ENCODE peak calls at places on chromosomes 7 and 10, in nine cellular contexts. B is SK-N-DZ, J is SJSA1, Q is NCI-H1417, A is NCI-H2081, I is NCI-H187, C is A172, U is OCI-LY7, E is HEK293T. Y is an unnamed sample.

GRCh38 chr10:118835682-118836326 is 81.0 kb upstream of the CACUL1 start:
- DNase-seq in B (no peak), J (no peak), Q (no peak), A (peak), I (no peak), C (peak), U (no peak), E (no peak), Y (no peak)

GRCh38 chr7:151429555-151430331 is 10.2 kb downstream of the CRYGN start:
- DNase-seq in B (no peak), J (no peak), Q (peak), A (peak), I (no peak), C (peak), U (peak), E (no peak), Y (peak)

GRCh38 chr7:123974326-123974908 is 49.4 kb downstream of the SPAM1 start:
- DNase-seq in B (no peak), J (no peak), Q (no peak), A (no peak), I (no peak), C (no peak), U (no peak), E (no peak), Y (no peak)

GRCh38 chr7:33733865-33734650 is 171.3 kb upstream of the BMPER start:
- DNase-seq in B (no peak), J (no peak), Q (peak), A (no peak), I (peak), C (no peak), U (no peak), E (peak), Y (no peak)

GRCh38 chr7:139936760-139937310 is 107.8 kb downstream of the TBXAS1 start:
- DNase-seq in B (no peak), J (no peak), Q (no peak), A (no peak), I (no peak), C (peak), U (no peak), E (no peak), Y (peak)

GRCh38 chr10:77386833-77387232 is 250.8 kb downstream of the KCNMA1 start:
- DNase-seq in B (no peak), J (peak), Q (no peak), A (no peak), I (no peak), C (peak), U (no peak), E (no peak), Y (peak)

GRCh38 chr7:30313348-30313747 is 29.0 kb downstream of the ZNRF2 start:
- DNase-seq in B (no peak), J (no peak), Q (no peak), A (no peak), I (no peak), C (no peak), U (no peak), E (no peak), Y (no peak)

GRCh38 chr10:122298598-122299301 is 27.7 kb downstream of the BTBD16 start:
- DNase-seq in B (peak), J (no peak), Q (peak), A (peak), I (peak), C (peak), U (peak), E (peak), Y (peak)

GRCh38 chr10:24793648-24794379 is 70.1 kb upstream of the ARHGAP21 start:
- DNase-seq in B (no peak), J (no peak), Q (no peak), A (no peak), I (no peak), C (peak), U (no peak), E (no peak), Y (no peak)

GRCh38 chr7:17406756-17407155 is 108.3 kb downstream of the AHR start:
- DNase-seq in B (no peak), J (no peak), Q (no peak), A (no peak), I (no peak), C (no peak), U (no peak), E (no peak), Y (no peak)

GRCh38 chr7:41052736-41053135 is 650.2 kb downstream of the INHBA start:
- DNase-seq in B (peak), J (no peak), Q (no peak), A (no peak), I (no peak), C (no peak), U (no peak), E (no peak), Y (no peak)

GRCh38 chr7:105637755-105638154 is 56.5 kb upstream of the EFCAB10 start:
- DNase-seq in B (no peak), J (no peak), Q (peak), A (peak), I (peak), C (no peak), U (no peak), E (no peak), Y (no peak)

GRCh38 chr10:490891-491571 is 198.4 kb downstream of the DIP2C start:
- DNase-seq in B (no peak), J (no peak), Q (no peak), A (no peak), I (no peak), C (no peak), U (no peak), E (no peak), Y (no peak)

GRCh38 chr10:89352039-89352597 is 24.3 kb downstream of the IFIT3 start:
- DNase-seq in B (no peak), J (peak), Q (no peak), A (no peak), I (no peak), C (peak), U (no peak), E (no peak), Y (peak)

GRCh38 chr10:4947635-4948596 is 15.3 kb upstream of the AKR1C1 start:
- DNase-seq in B (no peak), J (no peak), Q (no peak), A (no peak), I (no peak), C (peak), U (no peak), E (no peak), Y (peak)

GRCh38 chr7:130084037-130084875 is 13.9 kb downstream of the KLHDC10 start:
- DNase-seq in B (no peak), J (no peak), Q (no peak), A (no peak), I (no peak), C (no peak), U (peak), E (peak), Y (no peak)

GRCh38 chr7:34048445-34048844 is 143.1 kb downstream of the BMPER start:
- DNase-seq in B (no peak), J (no peak), Q (no peak), A (no peak), I (no peak), C (no peak), U (no peak), E (no peak), Y (no peak)

GRCh38 chr10:3666525-3667302 is 118.3 kb downstream of the KLF6 start:
- DNase-seq in B (no peak), J (no peak), Q (no peak), A (no peak), I (no peak), C (no peak), U (no peak), E (no peak), Y (no peak)

GRCh38 chr7:100000239-100000638 is 15.2 kb upstream of the ZKSCAN1 start:
- DNase-seq in B (no peak), J (no peak), Q (no peak), A (no peak), I (no peak), C (no peak), U (no peak), E (no peak), Y (no peak)

Y was measured in H54.